ENCODE peak calls at places on chromosomes 11 and 22, in four cellular contexts. K is K562, R is IMR-90, M is GM12878. O is an unnamed sample.

GRCh38 chr11:32584921-32585320 is 1.3 kb downstream of the EIF3M start:
- DNase-seq in R (no peak), K (no peak), M (no peak), O (no peak)

GRCh38 chr22:19398680-19399079 is 32.9 kb downstream of the HIRA start:
- DNase-seq in K (no peak), R (no peak), M (no peak), O (no peak)

GRCh38 chr11:86571273-86571948 is 101.0 kb downstream of the ME3 start:
- DNase-seq in M (no peak), K (peak; percentile 70), R (no peak), O (peak; percentile 76)

GRCh38 chr22:42881298-42881697 is 24.2 kb upstream of the ARFGAP3 start:
- DNase-seq in R (no peak), M (no peak), K (no peak), O (no peak)

GRCh38 chr11:78961186-78961782 is 386.6 kb upstream of the NARS2 start:
- DNase-seq in R (peak; percentile 46), M (no peak), K (peak; percentile 21), O (peak; percentile 57)

GRCh38 chr22:46401370-46401769 is 65.9 kb downstream of the TRMU start:
- DNase-seq in K (no peak), R (no peak), M (no peak), O (no peak)

GRCh38 chr11:125371451-125371935 is 124.6 kb downstream of the FEZ1 start:
- DNase-seq in M (no peak), R (no peak), K (no peak), O (peak; percentile 88)

GRCh38 chr22:42979606-42980005 is 35.3 kb downstream of the PACSIN2 start:
- DNase-seq in R (no peak), M (no peak), K (no peak), O (no peak)

GRCh38 chr11:71927813-71928738 is at the start of gene XNDC1N:
- DNase-seq in R (peak; percentile 90), M (no peak), K (peak; percentile 80), O (peak; percentile 86)

GRCh38 chr11:135033545-135033944 is 621.5 kb upstream of the B3GAT1 start:
- DNase-seq in M (no peak), K (no peak), R (no peak), O (peak; percentile 54)

GRCh38 chr11:64148200-64148916 is 17.6 kb downstream of the MACROD1 start:
- DNase-seq in M (no peak), K (peak; percentile 83), R (peak; percentile 66), O (peak; percentile 93)

GRCh38 chr11:3786781-3787428 is 10.4 kb downstream of the NUP98 start:
- DNase-seq in R (no peak), K (no peak), M (no peak), O (no peak)

GRCh38 chr22:45975266-45976161 is 1.4 kb downstream of the WNT7B start:
- DNase-seq in M (no peak), R (no peak), K (no peak), O (no peak)

GRCh38 chr11:78651923-78652602 is 77.4 kb upstream of the NARS2 start:
- DNase-seq in K (no peak), R (no peak), M (no peak), O (peak; percentile 28)

GRCh38 chr11:47615249-47615648 is 21.0 kb upstream of the C1QTNF4 start:
- DNase-seq in K (no peak), M (no peak), R (no peak), O (no peak)

GRCh38 chr11:47617417-47617809 is 23.2 kb upstream of the C1QTNF4 start:
- DNase-seq in M (no peak), K (no peak), R (peak; percentile 85), O (no peak)

GRCh38 chr11:47620836-47621378 is 21.5 kb downstream of the MTCH2 start:
- DNase-seq in K (no peak), R (no peak), M (no peak), O (no peak)

GRCh38 chr11:47611240-47611863 is 17.1 kb upstream of the C1QTNF4 start:
- DNase-seq in K (no peak), R (no peak), M (peak; percentile 42), O (no peak)

GRCh38 chr11:47616726-47617416 is 22.7 kb upstream of the C1QTNF4 start:
- DNase-seq in K (peak; percentile 40), M (no peak), R (peak; percentile 85), O (no peak)
- TF ChIP-seq CHD1 in K (no peak), M (no peak), R (no peak), O (no peak)

GRCh38 chr22:39291501-39291900 is 27.9 kb downstream of the RPL3 start:
- DNase-seq in M (no peak), K (no peak), R (no peak), O (no peak)
- TF ChIP-seq CHD1 in M (no peak), K (no peak), R (no peak), O (no peak)

GRCh38 chr11:17541330-17541885 is 2.8 kb downstream of the USH1C start:
- DNase-seq in K (no peak), R (no peak), M (no peak), O (no peak)
- TF ChIP-seq CHD1 in K (no peak), R (no peak), M (no peak), O (no peak)

GRCh38 chr11:41309111-41309522 is 150.3 kb downstream of the LRRC4C start:
- DNase-seq in R (no peak), M (peak; percentile 60), K (no peak), O (no peak)

GRCh38 chr11:41307371-41308080 is 151.9 kb downstream of the LRRC4C start:
- DNase-seq in M (no peak), K (no peak), R (no peak), O (no peak)

GRCh38 chr11:41308286-41308685 is 151.2 kb downstream of the LRRC4C start:
- DNase-seq in K (no peak), M (no peak), R (no peak), O (no peak)

GRCh38 chr11:41309716-41310115 is 149.7 kb downstream of the LRRC4C start:
- DNase-seq in R (no peak), K (no peak), M (no peak), O (no peak)

DNA sequence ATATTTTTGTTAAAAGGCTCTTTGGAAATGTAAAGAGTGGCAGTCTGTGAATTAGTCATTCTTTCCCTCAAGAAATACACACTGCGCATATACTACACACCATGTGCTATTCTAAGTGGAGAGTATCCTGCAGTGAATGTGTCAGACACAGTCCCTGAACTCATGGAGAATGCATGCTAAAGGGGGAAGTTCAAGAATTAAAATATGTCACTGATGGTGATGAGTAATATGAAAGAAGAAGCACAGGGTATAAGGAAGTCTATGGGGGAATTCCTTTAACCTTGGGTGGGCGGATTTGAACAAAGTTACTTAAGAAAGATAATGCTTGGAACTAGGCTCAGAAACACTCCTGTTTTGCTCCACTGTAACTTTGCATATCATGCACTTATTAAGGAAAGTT is 153.0 kb downstream of the LRRC4C start:
- DNase-seq in M (no peak), K (no peak), R (no peak), O (no peak)
- TF ChIP-seq CHD1 in M (no peak), K (no peak), R (no peak), O (no peak)

O was measured in H1.